ENCODE peak calls at places on chromosomes 12 and 14, in seven cellular contexts. R is A549; X is activated CD4-positive, alpha-beta T cell treated with anti-CD3 and anti-CD28 coated beads, Interleukin-2, amount 10 ng/mL, durations not matched to agents 7 days and 5 days; K is cardiac muscle cell; L is T-cell; F is progenitor cell of endocrine pancreas; V is IMR-90. S is an unnamed sample.

GRCh38 chr14:71430321-71431168 is 501.7 kb upstream of the RGS6 start:
- DNase-seq in R (no peak), K (no peak), X (no peak), F (no peak), L (no peak), V (no peak), S (no peak)

GRCh38 chr12:104930388-104931326 is 27.4 kb downstream of the SLC41A2 start:
- DNase-seq in F (no peak), L (no peak), X (no peak), K (peak), R (no peak), V (peak), S (no peak)

GRCh38 chr14:32986791-32987545 is 48.3 kb downstream of the NPAS3 start:
- DNase-seq in K (peak), X (no peak), F (no peak), R (no peak), L (no peak), V (no peak), S (no peak)

GRCh38 chr12:6312529-6313325 is 2.2 kb downstream of the PLEKHG6 start:
- DNase-seq in L (no peak), F (no peak), R (no peak), K (no peak), V (no peak), X (no peak), S (no peak)

GRCh38 chr14:101330416-101331140 is 230.7 kb upstream of the DIO3 start:
- DNase-seq in L (no peak), V (no peak), F (no peak), R (no peak), X (no peak), K (no peak), S (no peak)

GRCh38 chr14:93960108-93960475 is 16.3 kb downstream of the ASB2 start:
- DNase-seq in L (no peak), X (no peak), F (no peak), K (no peak), V (peak), R (no peak), S (no peak)

GRCh38 chr12:53034459-53034858 is 15.4 kb upstream of the TNS2 start:
- DNase-seq in R (no peak), V (no peak), L (no peak), F (no peak), K (no peak), X (no peak), S (no peak)

GRCh38 chr14:106277503-106277902 is 751.1 kb downstream of the TMEM121 start:
- DNase-seq in L (no peak), X (peak), K (no peak), V (no peak), F (no peak), R (no peak), S (no peak)

GRCh38 chr12:50297027-50297426 is 13.7 kb upstream of the LIMA1 start:
- DNase-seq in L (no peak), V (no peak), X (no peak), R (no peak), F (no peak), K (no peak), S (no peak)

GRCh38 chr14:42113358-42114070 is 506.8 kb downstream of the LRFN5 start:
- DNase-seq in R (no peak), V (no peak), X (no peak), K (no peak), L (no peak), F (no peak), S (no peak)

GRCh38 chr14:85421166-85421877 is 108.6 kb upstream of the FLRT2 start:
- DNase-seq in X (no peak), F (no peak), V (peak), R (peak), L (no peak), K (peak), S (no peak)

GRCh38 chr14:23043749-23044148 is 1.7 kb downstream of the PSMB11 start:
- DNase-seq in L (no peak), F (no peak), V (no peak), K (no peak), X (no peak), R (no peak), S (no peak)

GRCh38 chr14:100063314-100063941 is 1.8 kb upstream of the EVL start:
- DNase-seq in X (no peak), L (no peak), K (no peak), F (no peak), R (no peak), V (no peak), S (no peak)

GRCh38 chr12:100987552-100988277 is 193.1 kb downstream of the ANO4 start:
- DNase-seq in F (peak), L (no peak), X (no peak), R (peak), V (peak), K (peak), S (no peak)

S was measured in coronary artery.